ENCODE peak calls at places on chromosome 17, in nine cellular contexts. J is NCI-H2081; I is fibroblast of lung; Q is GM12865; V is astrocyte of the spinal cord; M is T follicular helper cell; D is effector memory CD4-positive, alpha-beta T cell; Z is AG08395; O is psoas muscle. T is an unnamed sample.
A peak's percentile ranks its signal among the peaks of the same experiment; 100 is the strongest.

GRCh38 chr17:82297280-82297803 is 20.1 kb downstream of the CD7 start:
- DNase-seq in J (no peak), O (peak; percentile 96), V (peak; percentile 96), M (peak; percentile 69), I (peak; percentile 93), Z (peak; percentile 42), D (peak; percentile 82), Q (peak; percentile 86), T (no peak)

GRCh38 chr17:66829386-66829864 is 5.5 kb upstream of the CACNG5 start:
- DNase-seq in Q (peak; percentile 13), J (no peak), D (no peak), I (peak; percentile 74), M (no peak), V (peak; percentile 74), Z (peak; percentile 76), O (no peak), T (no peak)

GRCh38 chr17:81733507-81734404 is 21.7 kb downstream of the SLC25A10 start:
- DNase-seq in Z (peak; percentile 96), D (peak; percentile 24), J (peak; percentile 79), Q (peak; percentile 70), I (peak; percentile 62), V (peak; percentile 52), O (peak; percentile 93), M (no peak), T (peak; percentile 86)

GRCh38 chr17:7496470-7497227 is 12.5 kb downstream of the POLR2A start:
- DNase-seq in Q (no peak), M (no peak), Z (no peak), V (no peak), O (no peak), D (no peak), J (no peak), I (no peak), T (no peak)

GRCh38 chr17:77451894-77452852 is 311.4 kb downstream of the SEC14L1 start:
- DNase-seq in V (peak; percentile 79), Z (peak; percentile 81), J (no peak), Q (peak; percentile 43), O (peak; percentile 77), I (peak; percentile 80), D (no peak), M (no peak), T (no peak)

GRCh38 chr17:8830141-8830540 is 31.0 kb upstream of the MFSD6L start:
- DNase-seq in Z (no peak), Q (no peak), I (no peak), O (no peak), J (no peak), M (no peak), D (no peak), V (no peak), T (no peak)

GRCh38 chr17:38848939-38849563 is 4.5 kb downstream of the RPL23 start:
- DNase-seq in D (no peak), Q (no peak), I (no peak), Z (no peak), M (no peak), V (no peak), J (no peak), O (no peak), T (no peak)

GRCh38 chr17:59369026-59369724 is 37.7 kb downstream of the YPEL2 start:
- DNase-seq in Q (no peak), O (no peak), I (no peak), J (no peak), M (no peak), D (no peak), Z (no peak), V (peak; percentile 61), T (no peak)

GRCh38 chr17:40023590-40024292 is 8.5 kb downstream of the CSF3 start:
- DNase-seq in J (no peak), M (no peak), Q (no peak), O (no peak), V (peak; percentile 35), Z (no peak), D (no peak), I (peak; percentile 61), T (no peak)

GRCh38 chr17:63998050-63998720 is at the start of gene PRR29:
- DNase-seq in O (peak; percentile 85), Z (peak; percentile 95), J (peak; percentile 48), M (peak; percentile 65), Q (peak; percentile 75), D (peak; percentile 74), V (no peak), I (peak; percentile 53), T (peak; percentile 90)

GRCh38 chr17:79942591-79943353 is 92.9 kb downstream of the TBC1D16 start:
- DNase-seq in O (peak; percentile 62), M (no peak), V (no peak), D (no peak), J (no peak), I (peak; percentile 50), Q (peak; percentile 21), Z (no peak), T (no peak)